ENCODE peak calls at places on chromosomes 3 and 15, in four cellular contexts. One of them, this sample, is unnamed.

GRCh38 chr3:190990898-190991297 is 128.4 kb upstream of the GMNC start:
- DNase-seq in endodermal cell: no peak
- DNase-seq in neural crest cell: no peak
- DNase-seq in dorsolateral prefrontal cortex: no peak
- DNase-seq in this sample: no peak

GRCh38 chr3:107752202-107752990 is 229.6 kb downstream of the BBX start:
- DNase-seq in dorsolateral prefrontal cortex: no peak
- DNase-seq in endodermal cell: peak
- DNase-seq in neural crest cell: no peak
- DNase-seq in this sample: no peak

GRCh38 chr15:99057020-99057419 is 47.9 kb upstream of the SYNM start:
- DNase-seq in neural crest cell: no peak
- DNase-seq in endodermal cell: peak
- DNase-seq in dorsolateral prefrontal cortex: no peak
- DNase-seq in this sample: no peak

GRCh38 chr15:23877502-23878412 is 190.7 kb upstream of the NDN start:
- DNase-seq in endodermal cell: peak
- DNase-seq in neural crest cell: peak
- DNase-seq in dorsolateral prefrontal cortex: peak
- DNase-seq in this sample: peak

GRCh38 chr3:197368821-197369220 is 70.4 kb upstream of the DLG1 start:
- DNase-seq in neural crest cell: no peak
- DNase-seq in endodermal cell: peak
- DNase-seq in dorsolateral prefrontal cortex: no peak
- DNase-seq in this sample: no peak

GRCh38 chr15:25596644-25597562 is 158.1 kb upstream of the UBE3A start:
- DNase-seq in dorsolateral prefrontal cortex: no peak
- DNase-seq in neural crest cell: no peak
- DNase-seq in endodermal cell: no peak
- DNase-seq in this sample: no peak

GRCh38 chr15:91374336-91374735 is 274.3 kb downstream of the SV2B start:
- DNase-seq in dorsolateral prefrontal cortex: no peak
- DNase-seq in neural crest cell: no peak
- DNase-seq in endodermal cell: no peak
- DNase-seq in this sample: no peak

GRCh38 chr3:157868168-157868567 is 238.1 kb downstream of the SHOX2 start:
- DNase-seq in endodermal cell: no peak
- DNase-seq in neural crest cell: no peak
- DNase-seq in dorsolateral prefrontal cortex: no peak
- DNase-seq in this sample: no peak

GRCh38 chr3:37852097-37852496 is 9.6 kb upstream of the CTDSPL start:
- DNase-seq in dorsolateral prefrontal cortex: no peak
- DNase-seq in neural crest cell: no peak
- DNase-seq in endodermal cell: no peak
- DNase-seq in this sample: no peak

GRCh38 chr3:44966795-44967278 is 9.1 kb downstream of the ZDHHC3 start:
- DNase-seq in dorsolateral prefrontal cortex: no peak
- DNase-seq in endodermal cell: no peak
- DNase-seq in neural crest cell: no peak
- DNase-seq in this sample: no peak

GRCh38 chr15:67035886-67036285 is 29.5 kb upstream of the SMAD3 start:
- DNase-seq in endodermal cell: no peak
- DNase-seq in neural crest cell: no peak
- DNase-seq in dorsolateral prefrontal cortex: no peak
- DNase-seq in this sample: no peak

GRCh38 chr15:60764408-60764963 is 285.5 kb upstream of the ICE2 start:
- DNase-seq in dorsolateral prefrontal cortex: no peak
- DNase-seq in endodermal cell: no peak
- DNase-seq in neural crest cell: no peak
- DNase-seq in this sample: no peak

GRCh38 chr3:100288288-100288894 is 27.6 kb downstream of the TBC1D23 start:
- DNase-seq in endodermal cell: no peak
- DNase-seq in neural crest cell: no peak
- DNase-seq in dorsolateral prefrontal cortex: no peak
- DNase-seq in this sample: no peak

GRCh38 chr3:46449755-46450552 is 14.8 kb downstream of the LTF start:
- DNase-seq in endodermal cell: peak
- DNase-seq in dorsolateral prefrontal cortex: no peak
- DNase-seq in neural crest cell: no peak
- DNase-seq in this sample: no peak

GRCh38 chr3:58566398-58567250 is 10.6 kb downstream of the FAM107A start:
- DNase-seq in neural crest cell: no peak
- DNase-seq in endodermal cell: no peak
- DNase-seq in dorsolateral prefrontal cortex: no peak
- DNase-seq in this sample: no peak

GRCh38 chr3:87333393-87333892 is 57.1 kb upstream of the POU1F1 start:
- DNase-seq in dorsolateral prefrontal cortex: no peak
- DNase-seq in endodermal cell: no peak
- DNase-seq in neural crest cell: no peak
- DNase-seq in this sample: no peak

GRCh38 chr3:63644212-63644777 is 8.2 kb upstream of the SNTN start:
- DNase-seq in neural crest cell: no peak
- DNase-seq in dorsolateral prefrontal cortex: no peak
- DNase-seq in endodermal cell: peak
- DNase-seq in this sample: no peak

GRCh38 chr15:90947577-90948357 is 6.9 kb upstream of the RCCD1 start:
- DNase-seq in endodermal cell: no peak
- DNase-seq in neural crest cell: no peak
- DNase-seq in dorsolateral prefrontal cortex: no peak
- DNase-seq in this sample: no peak

GRCh38 chr3:135966349-135966695 is 794 bp downstream of the PPP2R3A start:
- DNase-seq in endodermal cell: no peak
- DNase-seq in neural crest cell: peak
- DNase-seq in dorsolateral prefrontal cortex: peak
- DNase-seq in this sample: no peak

GRCh38 chr3:163438760-163439159 is 1639.5 kb downstream of the SI start:
- DNase-seq in dorsolateral prefrontal cortex: no peak
- DNase-seq in neural crest cell: no peak
- DNase-seq in endodermal cell: no peak
- DNase-seq in this sample: no peak

GRCh38 chr3:143070977-143071551 is 48.5 kb upstream of the CHST2 start:
- DNase-seq in neural crest cell: no peak
- DNase-seq in endodermal cell: peak
- DNase-seq in dorsolateral prefrontal cortex: no peak
- DNase-seq in this sample: no peak

DNA sequence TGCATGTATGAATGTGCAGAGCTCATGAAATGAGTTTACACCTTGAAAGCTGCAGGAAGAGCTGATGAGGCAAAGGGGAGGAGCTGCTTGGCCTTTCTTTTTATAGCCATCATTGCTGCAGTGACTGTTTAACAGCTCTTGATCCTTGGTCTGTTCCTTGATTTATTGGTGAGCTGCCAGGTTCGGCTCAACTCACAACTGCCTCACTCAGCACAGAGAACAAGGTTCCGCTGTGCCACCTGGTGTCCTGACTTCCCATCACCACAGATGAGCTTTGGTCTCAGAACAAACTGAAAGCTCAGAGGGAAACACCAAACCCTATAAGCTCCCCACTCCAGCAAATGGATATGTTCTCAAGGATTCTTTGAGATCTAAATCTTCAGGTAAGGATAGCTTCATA is 626.1 kb downstream of the MAGI1 start:
- DNase-seq in dorsolateral prefrontal cortex: no peak
- DNase-seq in neural crest cell: no peak
- DNase-seq in endodermal cell: peak
- DNase-seq in this sample: no peak
- TF ChIP-seq CTCF in dorsolateral prefrontal cortex: no peak
- TF ChIP-seq CTCF in neural crest cell: no peak
- TF ChIP-seq CTCF in endodermal cell: peak
- TF ChIP-seq CTCF in this sample: no peak

GRCh38 chr3:62229908-62230307 is 143.4 kb downstream of the FEZF2 start:
- DNase-seq in endodermal cell: no peak
- DNase-seq in neural crest cell: no peak
- DNase-seq in dorsolateral prefrontal cortex: no peak
- DNase-seq in this sample: no peak
- TF ChIP-seq CTCF in endodermal cell: peak
- TF ChIP-seq CTCF in neural crest cell: peak
- TF ChIP-seq CTCF in dorsolateral prefrontal cortex: peak
- TF ChIP-seq CTCF in this sample: no peak

GRCh38 chr15:39709941-39710340 is 72.7 kb downstream of the FSIP1 start:
- DNase-seq in dorsolateral prefrontal cortex: no peak
- DNase-seq in neural crest cell: no peak
- DNase-seq in endodermal cell: no peak
- DNase-seq in this sample: no peak
- TF ChIP-seq CTCF in dorsolateral prefrontal cortex: no peak
- TF ChIP-seq CTCF in neural crest cell: no peak
- TF ChIP-seq CTCF in endodermal cell: no peak
- TF ChIP-seq CTCF in this sample: no peak

GRCh38 chr15:28902856-28903255 is 17.1 kb downstream of the APBA2 start:
- DNase-seq in endodermal cell: no peak
- DNase-seq in dorsolateral prefrontal cortex: no peak
- DNase-seq in neural crest cell: no peak
- DNase-seq in this sample: no peak

GRCh38 chr15:28901587-28901980 is 15.8 kb downstream of the APBA2 start:
- DNase-seq in neural crest cell: no peak
- DNase-seq in endodermal cell: no peak
- DNase-seq in dorsolateral prefrontal cortex: peak
- DNase-seq in this sample: no peak

GRCh38 chr15:28900892-28901586 is 15.3 kb downstream of the APBA2 start:
- DNase-seq in neural crest cell: no peak
- DNase-seq in endodermal cell: peak
- DNase-seq in dorsolateral prefrontal cortex: no peak
- DNase-seq in this sample: no peak

GRCh38 chr15:28903555-28903954 is 17.8 kb downstream of the APBA2 start:
- DNase-seq in endodermal cell: no peak
- DNase-seq in dorsolateral prefrontal cortex: no peak
- DNase-seq in neural crest cell: no peak
- DNase-seq in this sample: no peak

DNA sequence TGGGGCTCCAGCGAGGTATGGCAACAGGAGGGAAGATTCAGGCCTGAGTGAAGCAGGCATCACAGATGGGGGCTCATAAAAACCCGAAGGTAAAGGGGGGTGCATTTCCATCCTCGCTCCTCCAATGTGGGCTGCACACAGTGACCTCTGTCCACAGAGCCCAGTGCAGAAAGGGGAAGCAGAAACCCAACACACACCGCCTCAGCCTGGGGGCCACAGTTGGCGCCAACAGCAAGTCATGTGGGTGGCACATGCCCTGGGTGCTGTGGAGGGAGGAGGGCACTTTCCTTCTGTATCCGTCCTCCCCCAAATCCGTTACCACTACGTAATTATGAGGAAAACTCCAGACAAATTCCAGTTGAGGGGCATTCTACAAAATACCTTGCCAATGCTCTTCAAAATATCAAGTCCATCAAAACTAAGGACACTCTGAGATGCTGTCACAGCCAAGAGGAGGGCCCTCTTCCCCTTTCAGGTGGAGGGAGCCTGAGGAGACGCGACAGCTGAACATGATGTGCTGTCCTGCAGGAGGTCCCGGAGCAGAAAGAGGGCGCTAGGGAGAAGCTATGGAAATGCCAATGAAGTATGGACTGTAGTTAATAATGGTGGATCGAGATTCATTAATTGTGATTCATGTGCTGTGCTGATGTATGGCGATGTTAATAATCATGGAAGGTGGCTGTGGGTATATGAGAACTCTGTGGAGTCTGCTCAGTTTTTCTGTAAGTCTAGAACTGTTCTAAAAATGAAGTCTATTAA is 16.4 kb downstream of the APBA2 start:
- DNase-seq in neural crest cell: no peak
- DNase-seq in endodermal cell: peak
- DNase-seq in dorsolateral prefrontal cortex: no peak
- DNase-seq in this sample: no peak
- TF ChIP-seq CTCF in neural crest cell: peak
- TF ChIP-seq CTCF in endodermal cell: peak
- TF ChIP-seq CTCF in dorsolateral prefrontal cortex: peak
- TF ChIP-seq CTCF in this sample: no peak

DNA sequence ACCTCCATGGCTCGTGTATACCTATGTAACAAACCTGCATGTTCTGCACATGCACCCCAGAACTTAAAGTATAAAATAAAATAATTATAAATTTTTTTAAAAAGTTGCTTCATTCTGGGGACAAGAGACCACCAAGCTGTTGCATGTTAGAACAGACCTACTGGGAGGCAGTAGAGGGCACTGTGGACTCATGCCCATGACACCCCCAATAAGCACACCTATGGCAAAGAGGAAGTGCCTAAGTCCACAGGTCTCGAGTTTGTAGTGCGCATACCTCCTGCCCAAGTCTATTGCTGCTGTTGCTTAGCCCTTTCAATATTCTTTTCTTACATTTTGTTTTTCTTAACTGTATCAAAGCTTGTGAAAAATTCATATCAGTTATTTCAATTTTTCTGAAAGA is 267.9 kb upstream of the THBS1 start:
- DNase-seq in neural crest cell: no peak
- DNase-seq in endodermal cell: no peak
- DNase-seq in dorsolateral prefrontal cortex: no peak
- DNase-seq in this sample: no peak
- TF ChIP-seq CTCF in neural crest cell: no peak
- TF ChIP-seq CTCF in endodermal cell: peak
- TF ChIP-seq CTCF in dorsolateral prefrontal cortex: no peak
- TF ChIP-seq CTCF in this sample: peak

GRCh38 chr3:119091936-119092677 is 53.9 kb upstream of the TEX55 start:
- DNase-seq in dorsolateral prefrontal cortex: no peak
- DNase-seq in neural crest cell: no peak
- DNase-seq in endodermal cell: no peak
- DNase-seq in this sample: no peak
- TF ChIP-seq CTCF in dorsolateral prefrontal cortex: no peak
- TF ChIP-seq CTCF in neural crest cell: no peak
- TF ChIP-seq CTCF in endodermal cell: no peak
- TF ChIP-seq CTCF in this sample: no peak

GRCh38 chr3:138284957-138285477 is 44.6 kb downstream of the NME9 start:
- DNase-seq in endodermal cell: peak
- DNase-seq in dorsolateral prefrontal cortex: no peak
- DNase-seq in neural crest cell: no peak
- DNase-seq in this sample: no peak
- TF ChIP-seq CTCF in endodermal cell: peak
- TF ChIP-seq CTCF in dorsolateral prefrontal cortex: no peak
- TF ChIP-seq CTCF in neural crest cell: no peak
- TF ChIP-seq CTCF in this sample: no peak

GRCh38 chr15:52528465-52529288 is at the start of gene MYO5A:
- DNase-seq in dorsolateral prefrontal cortex: peak
- DNase-seq in neural crest cell: peak
- DNase-seq in endodermal cell: peak
- DNase-seq in this sample: peak
- TF ChIP-seq CTCF in dorsolateral prefrontal cortex: peak
- TF ChIP-seq CTCF in neural crest cell: peak
- TF ChIP-seq CTCF in endodermal cell: peak
- TF ChIP-seq CTCF in this sample: peak

DNA sequence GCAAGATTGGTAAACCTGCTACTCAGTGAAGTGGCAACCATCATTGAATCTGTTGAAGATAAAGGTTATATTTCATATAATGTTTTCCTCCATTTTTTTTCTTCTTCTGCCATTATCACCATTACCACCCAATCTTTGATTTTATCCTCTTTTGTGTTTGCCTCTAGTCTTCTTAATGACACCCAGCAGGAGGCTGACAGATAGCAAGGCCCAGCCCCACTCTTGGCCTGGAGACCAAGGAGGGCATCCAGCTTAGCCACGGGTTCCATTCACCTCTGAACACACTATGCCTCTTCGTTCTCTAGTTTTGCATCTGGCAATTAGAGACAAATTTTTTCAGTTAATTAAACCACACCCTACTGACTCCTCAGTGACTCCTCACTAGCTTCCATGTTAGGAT is 129.7 kb downstream of the TPRG1 start:
- DNase-seq in dorsolateral prefrontal cortex: no peak
- DNase-seq in neural crest cell: no peak
- DNase-seq in endodermal cell: peak
- DNase-seq in this sample: no peak
- TF ChIP-seq CTCF in dorsolateral prefrontal cortex: no peak
- TF ChIP-seq CTCF in neural crest cell: no peak
- TF ChIP-seq CTCF in endodermal cell: no peak
- TF ChIP-seq CTCF in this sample: no peak